ENCODE peak calls at places on chromosomes 7 and 10, in six cellular contexts. One of them, this sample, is unnamed.

GRCh38 chr7:35593896-35594295 is 101.0 kb downstream of the HERPUD2 start:
- DNase-seq in mesendoderm: peak
- DNase-seq in IMR-90: no peak
- DNase-seq in neuronal stem cell: peak
- DNase-seq in mesenchymal stem cell: no peak
- DNase-seq in H9: peak
- DNase-seq in this sample: peak

GRCh38 chr7:73356176-73356575 is 28.2 kb downstream of the FKBP6 start:
- DNase-seq in mesendoderm: no peak
- DNase-seq in IMR-90: no peak
- DNase-seq in mesenchymal stem cell: no peak
- DNase-seq in H9: no peak
- DNase-seq in neuronal stem cell: no peak
- DNase-seq in this sample: no peak

GRCh38 chr10:43230909-43231522 is 35.8 kb downstream of the RASGEF1A start:
- DNase-seq in mesendoderm: no peak
- DNase-seq in H9: peak
- DNase-seq in neuronal stem cell: no peak
- DNase-seq in IMR-90: no peak
- DNase-seq in mesenchymal stem cell: no peak
- DNase-seq in this sample: peak

GRCh38 chr10:79196470-79197461 is 128.0 kb downstream of the ZMIZ1 start:
- DNase-seq in IMR-90: peak
- DNase-seq in neuronal stem cell: peak
- DNase-seq in mesenchymal stem cell: peak
- DNase-seq in H9: peak
- DNase-seq in mesendoderm: peak
- DNase-seq in this sample: no peak

GRCh38 chr7:104328970-104329825 is 795 bp downstream of the LHFPL3 start:
- DNase-seq in mesendoderm: peak
- DNase-seq in neuronal stem cell: peak
- DNase-seq in IMR-90: no peak
- DNase-seq in mesenchymal stem cell: no peak
- DNase-seq in H9: peak
- DNase-seq in this sample: no peak

GRCh38 chr7:98686466-98687080 is 69.5 kb downstream of the NPTX2 start:
- DNase-seq in mesendoderm: no peak
- DNase-seq in neuronal stem cell: no peak
- DNase-seq in H9: no peak
- DNase-seq in IMR-90: no peak
- DNase-seq in mesenchymal stem cell: no peak
- DNase-seq in this sample: no peak

GRCh38 chr7:75688200-75689136 is 50.3 kb downstream of the HIP1 start:
- DNase-seq in mesendoderm: no peak
- DNase-seq in H9: no peak
- DNase-seq in IMR-90: no peak
- DNase-seq in neuronal stem cell: no peak
- DNase-seq in mesenchymal stem cell: no peak
- DNase-seq in this sample: no peak

GRCh38 chr7:79933144-79933543 is 201.5 kb upstream of the GNAI1 start:
- DNase-seq in neuronal stem cell: no peak
- DNase-seq in H9: no peak
- DNase-seq in mesendoderm: no peak
- DNase-seq in mesenchymal stem cell: no peak
- DNase-seq in IMR-90: peak
- DNase-seq in this sample: no peak

GRCh38 chr10:72637398-72637857 is 11.5 kb upstream of the MICU1 start:
- DNase-seq in mesenchymal stem cell: peak
- DNase-seq in mesendoderm: peak
- DNase-seq in IMR-90: peak
- DNase-seq in neuronal stem cell: no peak
- DNase-seq in H9: no peak
- DNase-seq in this sample: no peak

GRCh38 chr7:79436378-79436777 is 17.1 kb downstream of the MAGI2 start:
- DNase-seq in H9: no peak
- DNase-seq in neuronal stem cell: no peak
- DNase-seq in mesenchymal stem cell: peak
- DNase-seq in mesendoderm: no peak
- DNase-seq in IMR-90: no peak
- DNase-seq in this sample: no peak

GRCh38 chr10:79387466-79387973 is 40.3 kb downstream of the PPIF start:
- DNase-seq in H9: no peak
- DNase-seq in mesenchymal stem cell: no peak
- DNase-seq in IMR-90: no peak
- DNase-seq in neuronal stem cell: no peak
- DNase-seq in mesendoderm: no peak
- DNase-seq in this sample: peak

GRCh38 chr7:98119257-98119918 is 12.7 kb downstream of the LMTK2 start:
- DNase-seq in neuronal stem cell: no peak
- DNase-seq in H9: no peak
- DNase-seq in mesenchymal stem cell: peak
- DNase-seq in mesendoderm: peak
- DNase-seq in IMR-90: peak
- DNase-seq in this sample: no peak

GRCh38 chr7:141619745-141620144 is 68.5 kb downstream of the AGK start:
- DNase-seq in H9: no peak
- DNase-seq in IMR-90: no peak
- DNase-seq in mesendoderm: no peak
- DNase-seq in mesenchymal stem cell: no peak
- DNase-seq in neuronal stem cell: no peak
- DNase-seq in this sample: no peak

GRCh38 chr7:2165610-2166594 is 66.8 kb downstream of the MAD1L1 start:
- DNase-seq in neuronal stem cell: no peak
- DNase-seq in mesendoderm: no peak
- DNase-seq in H9: no peak
- DNase-seq in IMR-90: no peak
- DNase-seq in mesenchymal stem cell: no peak
- DNase-seq in this sample: no peak

GRCh38 chr10:64636461-64636860 is 1115.3 kb downstream of the REEP3 start:
- DNase-seq in mesendoderm: peak
- DNase-seq in H9: no peak
- DNase-seq in neuronal stem cell: no peak
- DNase-seq in IMR-90: no peak
- DNase-seq in mesenchymal stem cell: no peak
- DNase-seq in this sample: no peak

GRCh38 chr7:132394283-132395003 is 181.8 kb downstream of the PLXNA4 start:
- DNase-seq in mesenchymal stem cell: no peak
- DNase-seq in mesendoderm: peak
- DNase-seq in IMR-90: no peak
- DNase-seq in H9: no peak
- DNase-seq in neuronal stem cell: no peak
- DNase-seq in this sample: no peak

GRCh38 chr10:122301055-122301810 is 30.1 kb downstream of the BTBD16 start:
- DNase-seq in H9: no peak
- DNase-seq in mesenchymal stem cell: peak
- DNase-seq in neuronal stem cell: no peak
- DNase-seq in mesendoderm: no peak
- DNase-seq in IMR-90: peak
- DNase-seq in this sample: no peak

GRCh38 chr7:44048031-44048795 is 3.7 kb downstream of the DBNL start:
- DNase-seq in H9: peak
- DNase-seq in mesendoderm: no peak
- DNase-seq in IMR-90: no peak
- DNase-seq in neuronal stem cell: no peak
- DNase-seq in mesenchymal stem cell: no peak
- DNase-seq in this sample: no peak

GRCh38 chr7:99392659-99393362 is 15.6 kb downstream of the PDAP1 start:
- DNase-seq in mesendoderm: peak
- DNase-seq in H9: peak
- DNase-seq in IMR-90: no peak
- DNase-seq in mesenchymal stem cell: peak
- DNase-seq in neuronal stem cell: peak
- DNase-seq in this sample: peak

GRCh38 chr7:55432937-55433784 is 68.0 kb downstream of the LANCL2 start:
- DNase-seq in mesendoderm: peak
- DNase-seq in mesenchymal stem cell: peak
- DNase-seq in neuronal stem cell: no peak
- DNase-seq in H9: no peak
- DNase-seq in IMR-90: peak
- DNase-seq in this sample: no peak

GRCh38 chr10:14089556-14090297 is 241.0 kb downstream of the FRMD4A start:
- DNase-seq in mesenchymal stem cell: no peak
- DNase-seq in H9: no peak
- DNase-seq in IMR-90: no peak
- DNase-seq in neuronal stem cell: no peak
- DNase-seq in mesendoderm: no peak
- DNase-seq in this sample: no peak

GRCh38 chr10:34116780-34117179 is 698.3 kb downstream of the PARD3 start:
- DNase-seq in H9: no peak
- DNase-seq in mesendoderm: no peak
- DNase-seq in IMR-90: no peak
- DNase-seq in mesenchymal stem cell: no peak
- DNase-seq in neuronal stem cell: no peak
- DNase-seq in this sample: no peak

GRCh38 chr7:148697256-148697841 is 1.4 kb upstream of the CUL1 start:
- DNase-seq in IMR-90: peak
- DNase-seq in mesenchymal stem cell: peak
- DNase-seq in neuronal stem cell: no peak
- DNase-seq in mesendoderm: no peak
- DNase-seq in H9: no peak
- DNase-seq in this sample: no peak

GRCh38 chr10:110747609-110748464 is 103.7 kb downstream of the RBM20 start:
- DNase-seq in mesenchymal stem cell: peak
- DNase-seq in H9: no peak
- DNase-seq in neuronal stem cell: no peak
- DNase-seq in mesendoderm: no peak
- DNase-seq in IMR-90: no peak
- DNase-seq in this sample: no peak

GRCh38 chr7:139783647-139784385 is 6.0 kb upstream of the HIPK2 start:
- DNase-seq in mesenchymal stem cell: no peak
- DNase-seq in IMR-90: no peak
- DNase-seq in neuronal stem cell: no peak
- DNase-seq in mesendoderm: peak
- DNase-seq in H9: no peak
- DNase-seq in this sample: no peak

GRCh38 chr7:139782932-139783331 is 5.1 kb upstream of the HIPK2 start:
- DNase-seq in mesenchymal stem cell: no peak
- DNase-seq in IMR-90: no peak
- DNase-seq in neuronal stem cell: no peak
- DNase-seq in mesendoderm: no peak
- DNase-seq in H9: no peak
- DNase-seq in this sample: no peak

DNA sequence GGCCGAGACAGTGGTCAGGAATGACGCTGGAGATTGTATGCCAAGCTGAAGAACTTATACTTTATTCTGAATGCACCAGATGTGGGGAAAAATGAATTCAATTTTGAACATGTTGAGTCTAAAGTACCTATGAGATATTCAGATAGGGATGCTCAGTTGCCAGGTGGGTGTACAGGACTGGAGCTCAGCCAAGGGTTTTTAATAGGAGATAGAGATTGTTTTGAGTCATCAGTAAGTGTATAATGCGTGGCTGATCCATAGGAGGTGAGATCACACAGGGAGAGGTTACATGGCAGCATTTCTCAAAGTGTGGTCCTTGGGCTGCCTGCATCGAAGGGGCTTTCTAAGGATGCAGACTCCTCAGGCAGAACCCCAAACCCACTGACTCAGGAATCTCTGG is 6.8 kb upstream of the HIPK2 start:
- DNase-seq in H9: no peak
- DNase-seq in IMR-90: no peak
- DNase-seq in mesenchymal stem cell: no peak
- DNase-seq in mesendoderm: no peak
- DNase-seq in neuronal stem cell: no peak
- DNase-seq in this sample: no peak
- H3K4ac ChIP-seq in H9: no peak
- H3K4ac ChIP-seq in IMR-90: no peak
- H3K4ac ChIP-seq in mesenchymal stem cell: no peak
- H3K4ac ChIP-seq in mesendoderm: no peak
- H3K4ac ChIP-seq in neuronal stem cell: no peak
- H3K4ac ChIP-seq in this sample: no peak

GRCh38 chr7:157140118-157140905 is 1.6 kb downstream of the UBE3C start:
- DNase-seq in H9: no peak
- DNase-seq in mesendoderm: no peak
- DNase-seq in mesenchymal stem cell: no peak
- DNase-seq in neuronal stem cell: no peak
- DNase-seq in IMR-90: no peak
- DNase-seq in this sample: no peak
- H3K4ac ChIP-seq in H9: no peak
- H3K4ac ChIP-seq in mesendoderm: no peak
- H3K4ac ChIP-seq in mesenchymal stem cell: no peak
- H3K4ac ChIP-seq in neuronal stem cell: no peak
- H3K4ac ChIP-seq in IMR-90: peak
- H3K4ac ChIP-seq in this sample: no peak

GRCh38 chr10:35359873-35360272 is 23.6 kb downstream of the CCNY start:
- DNase-seq in H9: no peak
- DNase-seq in neuronal stem cell: no peak
- DNase-seq in IMR-90: no peak
- DNase-seq in mesendoderm: no peak
- DNase-seq in mesenchymal stem cell: no peak
- DNase-seq in this sample: no peak
- H3K4ac ChIP-seq in H9: no peak
- H3K4ac ChIP-seq in neuronal stem cell: no peak
- H3K4ac ChIP-seq in IMR-90: no peak
- H3K4ac ChIP-seq in mesendoderm: no peak
- H3K4ac ChIP-seq in mesenchymal stem cell: no peak
- H3K4ac ChIP-seq in this sample: no peak

GRCh38 chr10:91352760-91353159 is 57.4 kb upstream of the HECTD2 start:
- DNase-seq in H9: no peak
- DNase-seq in mesendoderm: no peak
- DNase-seq in IMR-90: peak
- DNase-seq in neuronal stem cell: no peak
- DNase-seq in mesenchymal stem cell: no peak
- DNase-seq in this sample: no peak
- H3K4ac ChIP-seq in H9: no peak
- H3K4ac ChIP-seq in mesendoderm: no peak
- H3K4ac ChIP-seq in IMR-90: no peak
- H3K4ac ChIP-seq in neuronal stem cell: no peak
- H3K4ac ChIP-seq in mesenchymal stem cell: no peak
- H3K4ac ChIP-seq in this sample: no peak

This sample was measured in H1.